ENCODE peak calls at places on chromosome 6, in ten cellular contexts. P is breast epithelium, U is heart left ventricle, C is Peyer's patch, S is tibial nerve, I is A549, X is uterus, F is vagina, D is IMR-90, R is body of pancreas. Y is an unnamed sample.

GRCh38 chr6:2542858-2543218 is 207.9 kb downstream of the MYLK4 start:
- DNase-seq in P (no peak), U (no peak), C (no peak), S (no peak), I (no peak), X (no peak), F (no peak), D (peak), R (no peak), Y (no peak)

GRCh38 chr6:16136086-16136485 is 7.2 kb downstream of the MYLIP start:
- DNase-seq in P (no peak), U (no peak), C (no peak), S (no peak), I (no peak), X (no peak), F (no peak), D (no peak), R (no peak), Y (no peak)

GRCh38 chr6:30071081-30071818 is 4.3 kb downstream of the PPP1R11 start:
- DNase-seq in P (no peak), U (peak), C (no peak), S (no peak), I (no peak), X (no peak), F (no peak), D (peak), R (no peak), Y (peak)

GRCh38 chr6:63806573-63806913 is 170.9 kb downstream of the PHF3 start:
- DNase-seq in P (no peak), U (no peak), C (no peak), S (no peak), I (no peak), X (no peak), F (no peak), D (no peak), R (no peak), Y (no peak)

GRCh38 chr6:24504642-24505586 is 10.1 kb downstream of the ALDH5A1 start:
- DNase-seq in P (no peak), U (no peak), C (peak), S (no peak), I (peak), X (no peak), F (no peak), D (no peak), R (no peak), Y (no peak)

GRCh38 chr6:169640983-169641382 is 60.8 kb downstream of the WDR27 start:
- DNase-seq in P (no peak), U (no peak), C (no peak), S (no peak), I (no peak), X (no peak), F (no peak), D (no peak), R (no peak), Y (no peak)

GRCh38 chr6:168139121-168139520 is 60.1 kb upstream of the FRMD1 start:
- DNase-seq in P (peak), U (no peak), C (peak), S (no peak), I (no peak), X (no peak), F (peak), D (no peak), R (no peak), Y (no peak)

GRCh38 chr6:13787146-13787545 is 27.2 kb downstream of the MCUR1 start:
- DNase-seq in P (no peak), U (no peak), C (no peak), S (no peak), I (no peak), X (no peak), F (no peak), D (peak), R (no peak), Y (no peak)

GRCh38 chr6:166722779-166723178 is 95.7 kb upstream of the RPS6KA2 start:
- DNase-seq in P (no peak), U (no peak), C (no peak), S (no peak), I (no peak), X (no peak), F (no peak), D (no peak), R (no peak), Y (no peak)

GRCh38 chr6:167774881-167775280 is 51.8 kb upstream of the AFDN start:
- DNase-seq in P (no peak), U (no peak), C (peak), S (no peak), I (no peak), X (no peak), F (no peak), D (no peak), R (no peak), Y (no peak)

GRCh38 chr6:72048080-72048479 is 161.7 kb downstream of the RIMS1 start:
- DNase-seq in P (no peak), U (no peak), C (no peak), S (no peak), I (no peak), X (no peak), F (no peak), D (no peak), R (no peak), Y (no peak)

GRCh38 chr6:112337209-112337638 is 9.9 kb upstream of the RFPL4B start:
- DNase-seq in P (peak), U (peak), C (no peak), S (peak), I (peak), X (peak), F (no peak), D (peak), R (peak), Y (peak)

GRCh38 chr6:140494321-140495085 is 1120.1 kb upstream of the CITED2 start:
- DNase-seq in P (no peak), U (no peak), C (no peak), S (no peak), I (no peak), X (no peak), F (no peak), D (no peak), R (no peak), Y (no peak)

GRCh38 chr6:13302751-13303667 is 25.3 kb downstream of the TBC1D7 start:
- DNase-seq in P (peak), U (peak), C (peak), S (peak), I (peak), X (peak), F (no peak), D (peak), R (peak), Y (peak)

GRCh38 chr6:67199425-67199824 is 1435.7 kb upstream of the ADGRB3 start:
- DNase-seq in P (no peak), U (no peak), C (no peak), S (no peak), I (no peak), X (no peak), F (no peak), D (no peak), R (no peak), Y (no peak)

GRCh38 chr6:39088331-39088730 is 26.7 kb downstream of the SAYSD1 start:
- DNase-seq in P (no peak), U (peak), C (no peak), S (peak), I (peak), X (no peak), F (peak), D (peak), R (peak), Y (peak)

GRCh38 chr6:69865126-69865525 is 1.2 kb upstream of the COL19A1 start:
- DNase-seq in P (no peak), U (no peak), C (no peak), S (peak), I (no peak), X (no peak), F (no peak), D (peak), R (no peak), Y (no peak)

GRCh38 chr6:53795702-53796450 is 1.1 kb downstream of the LRRC1 start:
- DNase-seq in P (no peak), U (no peak), C (peak), S (no peak), I (no peak), X (peak), F (no peak), D (peak), R (peak), Y (peak)

GRCh38 chr6:106732541-106732940 is 103.2 kb downstream of the QRSL1 start:
- DNase-seq in P (no peak), U (no peak), C (no peak), S (no peak), I (no peak), X (no peak), F (no peak), D (no peak), R (no peak), Y (no peak)
- H3K27ac ChIP-seq in P (no peak), U (no peak), C (no peak), S (no peak), I (peak), X (no peak), F (no peak), D (no peak), R (peak), Y (peak)

GRCh38 chr6:20213271-20213798 is 1.1 kb upstream of the MBOAT1 start:
- DNase-seq in P (no peak), U (no peak), C (no peak), S (no peak), I (no peak), X (no peak), F (no peak), D (no peak), R (no peak), Y (no peak)
- TF ChIP-seq POLR2A in P (no peak), U (no peak), C (no peak), S (no peak), I (no peak), X (no peak), F (no peak), D (no peak), R (no peak), Y (no peak)

DNA sequence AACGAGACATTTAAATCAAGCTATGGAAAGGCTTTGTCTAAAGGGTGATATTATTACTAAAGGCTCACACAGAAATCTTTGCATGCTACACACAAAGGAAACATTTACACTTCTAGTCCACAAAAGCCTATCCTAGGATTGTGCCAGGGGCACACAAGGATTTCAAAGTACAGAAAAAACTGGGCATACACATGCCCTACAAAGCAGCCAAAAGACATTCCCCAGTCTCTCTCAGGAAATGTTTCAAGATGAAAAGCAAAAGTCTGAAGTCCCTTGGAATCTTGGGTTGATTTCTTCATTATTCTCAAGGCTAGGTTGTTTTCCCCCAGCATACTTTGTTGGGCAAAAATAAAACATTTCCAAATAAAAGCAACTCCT is 1.7 kb downstream of the AKIRIN2 start:
- DNase-seq in P (no peak), U (no peak), C (no peak), S (no peak), I (no peak), X (no peak), F (no peak), D (no peak), R (no peak), Y (no peak)
- H3K27ac ChIP-seq in P (peak), U (peak), C (peak), S (peak), I (peak), X (peak), F (peak), D (peak), R (peak), Y (peak)

GRCh38 chr6:31350973-31351733 is 5.8 kb downstream of the HLA-B start:
- DNase-seq in P (no peak), U (no peak), C (peak), S (no peak), I (no peak), X (no peak), F (no peak), D (no peak), R (no peak), Y (no peak)
- TF ChIP-seq POLR2A in P (no peak), U (no peak), C (no peak), S (no peak), I (no peak), X (no peak), F (no peak), D (no peak), R (no peak), Y (no peak)

DNA sequence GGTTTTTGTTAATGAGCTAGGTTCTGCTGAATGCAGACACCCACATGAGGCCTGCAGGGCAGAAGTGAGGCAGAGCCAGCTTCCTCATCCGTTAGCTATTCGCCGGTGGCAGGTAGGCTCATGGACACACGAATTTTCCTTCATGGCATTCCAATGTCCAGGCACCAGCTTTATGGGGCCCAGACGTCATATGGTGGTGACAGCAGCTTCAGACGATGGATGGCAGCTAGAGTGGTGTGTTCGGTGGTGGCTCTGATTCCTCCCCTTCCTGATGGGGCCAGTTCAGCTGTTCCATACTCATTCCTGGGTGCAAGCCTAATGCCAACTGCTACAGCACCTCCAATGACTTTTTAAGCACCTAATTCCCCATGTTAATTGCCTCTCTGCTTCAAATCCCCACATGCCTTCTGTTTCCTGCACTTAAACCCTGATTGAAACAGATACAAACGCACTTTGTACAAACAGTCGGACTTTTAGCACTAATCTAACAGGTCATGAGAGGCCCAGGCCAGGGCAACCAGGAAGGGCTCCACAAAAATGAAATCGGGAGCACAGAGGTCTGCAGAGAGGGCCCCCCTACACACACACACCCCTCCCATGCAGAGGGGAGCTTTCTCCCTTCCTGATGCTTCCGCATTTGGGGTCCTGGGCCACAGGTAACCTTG is 35.7 kb upstream of the MLN start:
- DNase-seq in P (no peak), U (no peak), C (no peak), S (no peak), I (no peak), X (no peak), F (no peak), D (no peak), R (no peak), Y (no peak)
- H3K27ac ChIP-seq in P (no peak), U (no peak), C (peak), S (no peak), I (peak), X (no peak), F (no peak), D (peak), R (no peak), Y (no peak)

GRCh38 chr6:37820713-37821069 is 1.2 kb downstream of the ZFAND3 start:
- DNase-seq in P (no peak), U (no peak), C (no peak), S (no peak), I (no peak), X (no peak), F (no peak), D (no peak), R (no peak), Y (no peak)

GRCh38 chr6:37819177-37819801 is at the start of gene ZFAND3:
- DNase-seq in P (peak), U (peak), C (peak), S (peak), I (peak), X (peak), F (peak), D (peak), R (peak), Y (peak)

GRCh38 chr6:37818536-37819176 is 871 bp upstream of the ZFAND3 start:
- DNase-seq in P (peak), U (peak), C (peak), S (peak), I (peak), X (peak), F (peak), D (peak), R (peak), Y (peak)

GRCh38 chr6:37821449-37821848 is 1.9 kb downstream of the ZFAND3 start:
- DNase-seq in P (no peak), U (no peak), C (no peak), S (no peak), I (no peak), X (no peak), F (no peak), D (no peak), R (no peak), Y (no peak)

DNA sequence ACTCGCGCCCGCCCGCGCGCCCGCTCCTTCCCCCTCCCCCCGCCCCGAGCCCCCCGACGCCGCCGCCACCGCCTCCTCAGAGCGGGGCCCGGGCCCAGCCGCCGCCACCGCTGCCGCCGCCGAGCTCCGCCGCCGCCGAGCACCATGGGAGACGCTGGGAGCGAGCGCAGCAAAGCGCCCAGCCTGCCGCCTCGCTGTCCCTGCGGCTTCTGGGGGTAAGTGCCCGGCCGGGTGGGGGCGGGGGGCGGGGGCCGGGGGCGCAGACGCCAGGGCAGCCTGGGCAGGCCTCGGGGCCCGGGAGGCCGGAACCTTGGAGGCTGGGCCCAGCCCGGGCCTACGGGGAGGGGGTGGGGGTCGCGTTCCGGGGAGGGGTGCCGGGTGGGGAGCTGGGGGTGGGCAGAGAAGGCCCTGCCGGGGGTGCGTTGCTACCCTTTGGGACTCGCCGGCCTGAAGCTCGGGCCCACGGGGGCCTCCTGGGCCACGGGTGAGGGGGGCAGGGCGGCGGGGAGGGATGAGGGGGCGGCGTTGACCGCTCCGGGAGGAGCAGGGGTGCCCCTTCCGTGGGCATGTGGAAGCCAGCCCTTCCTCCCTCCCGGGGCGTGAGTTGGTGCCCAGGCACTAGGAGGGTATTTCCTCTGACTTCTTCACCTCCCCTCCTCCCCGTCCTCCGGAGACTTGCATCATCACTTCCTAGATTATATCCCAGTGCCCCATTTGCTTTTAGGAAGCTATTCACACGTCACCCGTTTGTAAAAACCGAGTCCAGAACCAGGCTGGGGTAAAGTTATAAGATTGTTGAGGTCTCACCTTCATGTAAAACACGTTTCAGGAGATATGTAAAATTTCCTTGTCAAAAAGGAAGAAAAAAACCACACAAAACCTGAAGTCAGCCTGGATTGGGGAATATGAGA is 530 bp downstream of the ZFAND3 start:
- DNase-seq in P (peak), U (peak), C (peak), S (peak), I (peak), X (peak), F (peak), D (peak), R (peak), Y (peak)
- TF ChIP-seq POLR2A in P (no peak), U (no peak), C (no peak), S (no peak), I (no peak), X (no peak), F (no peak), D (no peak), R (peak), Y (no peak)

GRCh38 chr6:165110871-165111270 is 198.5 kb downstream of the C6orf118 start:
- DNase-seq in P (no peak), U (no peak), C (no peak), S (no peak), I (no peak), X (no peak), F (no peak), D (no peak), R (no peak), Y (no peak)

GRCh38 chr6:165109011-165109410 is 200.4 kb downstream of the C6orf118 start:
- DNase-seq in P (no peak), U (no peak), C (no peak), S (no peak), I (no peak), X (no peak), F (no peak), D (no peak), R (no peak), Y (no peak)

GRCh38 chr6:165106261-165106660 is 203.1 kb downstream of the C6orf118 start:
- DNase-seq in P (no peak), U (no peak), C (no peak), S (no peak), I (no peak), X (no peak), F (no peak), D (no peak), R (no peak), Y (no peak)
- H3K27ac ChIP-seq in P (no peak), U (no peak), C (no peak), S (no peak), I (no peak), X (no peak), F (no peak), D (no peak), R (no peak), Y (no peak)